ENCODE peak calls at places on chromosomes 3 and 15, in six cellular contexts. Q, O, F, Y, C and T are unnamed samples.

GRCh38 chr15:71186971-71187960 is 72.0 kb downstream of the THSD4 start:
- DNase-seq in Q (no peak), O (no peak), F (no peak), Y (no peak), C (no peak), T (no peak)

GRCh38 chr3:4721511-4721911 is 228.4 kb downstream of the ITPR1 start:
- DNase-seq in Q (no peak), O (no peak), F (no peak), Y (no peak), C (peak; percentile 69), T (no peak)

GRCh38 chr15:49769225-49769624 is 148.4 kb downstream of the DTWD1 start:
- DNase-seq in Q (peak; percentile 33), O (no peak), F (no peak), Y (no peak), C (no peak), T (no peak)

GRCh38 chr3:136343446-136343845 is 93.3 kb downstream of the PCCB start:
- DNase-seq in Q (no peak), O (no peak), F (peak; percentile 50), Y (no peak), C (no peak), T (no peak)

GRCh38 chr3:190401943-190402342 is 14.0 kb downstream of the CLDN16 start:
- DNase-seq in Q (no peak), O (no peak), F (no peak), Y (no peak), C (no peak), T (no peak)

GRCh38 chr3:175956964-175957363 is 1097.8 kb downstream of the NAALADL2 start:
- DNase-seq in Q (no peak), O (no peak), F (no peak), Y (no peak), C (no peak), T (no peak)

GRCh38 chr3:118842147-118842863 is 192.3 kb downstream of the IGSF11 start:
- DNase-seq in Q (no peak), O (no peak), F (no peak), Y (no peak), C (no peak), T (no peak)

GRCh38 chr3:12516873-12517272 is 28.4 kb downstream of the MKRN2OS start:
- DNase-seq in Q (no peak), O (no peak), F (peak; percentile 9), Y (no peak), C (no peak), T (no peak)

GRCh38 chr3:150370129-150370602 is 37.9 kb upstream of the TSC22D2 start:
- DNase-seq in Q (peak; percentile 35), O (no peak), F (peak; percentile 47), Y (no peak), C (peak; percentile 97), T (peak; percentile 99)

GRCh38 chr3:196341142-196341541 is 3.0 kb upstream of the TM4SF19 start:
- DNase-seq in Q (no peak), O (no peak), F (peak; percentile 13), Y (no peak), C (peak; percentile 24), T (no peak)

GRCh38 chr15:89845305-89845893 is 30.7 kb upstream of the ANPEP start:
- DNase-seq in Q (no peak), O (no peak), F (no peak), Y (no peak), C (peak; percentile 86), T (peak; percentile 90)

DNA sequence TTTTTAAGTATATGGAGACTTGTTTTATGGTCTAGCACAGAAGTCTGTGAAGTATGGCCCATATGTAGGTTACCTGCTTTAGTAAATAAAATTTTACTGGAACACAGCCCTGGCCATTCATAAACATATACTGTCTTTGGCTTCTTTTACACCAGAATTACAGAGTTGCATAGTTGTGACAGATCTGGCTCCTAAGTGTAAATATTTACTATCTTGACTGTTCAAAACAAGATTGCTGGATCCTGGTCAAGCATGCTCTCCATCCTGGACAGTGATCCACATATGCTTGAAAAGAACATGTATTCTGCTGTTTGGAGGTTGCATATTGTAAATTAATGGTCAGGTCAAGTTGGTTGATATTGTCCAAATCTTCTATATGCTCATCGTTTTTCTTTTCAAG is 57.9 kb downstream of the STT3B start:
- DNase-seq in Q (no peak), O (no peak), F (no peak), Y (no peak), C (no peak), T (no peak)
- H3K9me3 ChIP-seq in Q (peaks cover 7% of the 10 kb centered on the region), O (peaks cover 19% of the 10 kb centered on the region), F (peaks cover 9% of the 10 kb centered on the region), Y (no peaks in the 10 kb centered on the region), C (no peaks in the 10 kb centered on the region), T (peaks cover 11% of the 10 kb centered on the region)

GRCh38 chr15:31360158-31360561 is 33.5 kb downstream of the KLF13 start:
- DNase-seq in Q (no peak), O (no peak), F (no peak), Y (no peak), C (no peak), T (no peak)

GRCh38 chr15:31359722-31360111 is 33.1 kb downstream of the KLF13 start:
- DNase-seq in Q (no peak), O (no peak), F (no peak), Y (no peak), C (no peak), T (no peak)

GRCh38 chr15:31361764-31362120 is 35.1 kb downstream of the KLF13 start:
- DNase-seq in Q (no peak), O (no peak), F (no peak), Y (no peak), C (no peak), T (no peak)

GRCh38 chr15:31362121-31362520 is 35.5 kb downstream of the KLF13 start:
- DNase-seq in Q (no peak), O (no peak), F (no peak), Y (no peak), C (no peak), T (no peak)

GRCh38 chr15:31360843-31361763 is 34.5 kb downstream of the KLF13 start:
- DNase-seq in Q (no peak), O (peak; percentile 87), F (peak; percentile 87), Y (no peak), C (no peak), T (no peak)
- H3K4me3 ChIP-seq in Q (no peak overlapping the region), O (peak overlapping the region; percentile 17), F (no peak overlapping the region), Y (no peak overlapping the region), C (no peak overlapping the region), T (no peak overlapping the region)

GRCh38 chr3:31581660-31582059 is 48.9 kb downstream of the STT3B start:
- DNase-seq in Q (no peak), O (no peak), F (no peak), Y (no peak), C (no peak), T (no peak)
- H3K9me3 ChIP-seq in Q (no peaks in the 10 kb centered on the region), O (no peaks in the 10 kb centered on the region), F (no peaks in the 10 kb centered on the region), Y (no peaks in the 10 kb centered on the region), C (no peaks in the 10 kb centered on the region), T (no peaks in the 10 kb centered on the region)

GRCh38 chr15:63517614-63518013 is 13.2 kb downstream of the USP3 start:
- DNase-seq in Q (no peak), O (no peak), F (no peak), Y (no peak), C (no peak), T (no peak)
- H3K4me3 ChIP-seq in Q (no peak overlapping the region), O (no peak overlapping the region), F (no peak overlapping the region), Y (no peak overlapping the region), C (no peak overlapping the region), T (no peak overlapping the region)

DNA sequence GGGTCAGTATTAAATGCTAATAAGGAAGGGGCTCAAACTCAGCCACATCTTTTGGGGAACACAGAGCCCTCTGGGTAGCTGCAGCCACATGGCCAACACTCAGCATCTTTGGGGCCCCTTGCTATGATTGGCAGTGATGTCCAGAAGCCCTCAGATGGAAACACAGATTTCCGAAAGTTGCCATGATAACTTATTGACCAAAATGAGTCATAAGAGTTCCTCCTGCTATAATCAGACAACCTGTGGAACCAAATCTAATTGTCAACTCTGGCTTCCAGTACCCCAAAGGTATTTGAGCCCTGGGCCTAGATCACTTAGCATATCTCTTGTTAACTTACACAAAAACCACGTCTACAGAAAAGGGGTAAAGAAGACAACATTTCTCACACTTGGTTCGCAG is 392.2 kb downstream of the KCNH8 start:
- DNase-seq in Q (no peak), O (no peak), F (no peak), Y (no peak), C (no peak), T (no peak)
- H3K9me3 ChIP-seq in Q (no peaks in the 10 kb centered on the region), O (no peaks in the 10 kb centered on the region), F (no peaks in the 10 kb centered on the region), Y (no peaks in the 10 kb centered on the region), C (no peaks in the 10 kb centered on the region), T (no peaks in the 10 kb centered on the region)

GRCh38 chr15:100339999-100340398 is 1.8 kb downstream of the ADAMTS17 start:
- DNase-seq in Q (no peak), O (no peak), F (peak; percentile 42), Y (no peak), C (no peak), T (no peak)

GRCh38 chr15:100340721-100341661 is 784 bp downstream of the ADAMTS17 start:
- DNase-seq in Q (no peak), O (peak; percentile 83), F (peak; percentile 32), Y (no peak), C (no peak), T (no peak)

GRCh38 chr15:100338247-100338646 is 3.5 kb downstream of the ADAMTS17 start:
- DNase-seq in Q (no peak), O (no peak), F (no peak), Y (no peak), C (no peak), T (no peak)

GRCh38 chr15:100337422-100338044 is 4.2 kb downstream of the ADAMTS17 start:
- DNase-seq in Q (no peak), O (no peak), F (no peak), Y (no peak), C (no peak), T (no peak)

DNA sequence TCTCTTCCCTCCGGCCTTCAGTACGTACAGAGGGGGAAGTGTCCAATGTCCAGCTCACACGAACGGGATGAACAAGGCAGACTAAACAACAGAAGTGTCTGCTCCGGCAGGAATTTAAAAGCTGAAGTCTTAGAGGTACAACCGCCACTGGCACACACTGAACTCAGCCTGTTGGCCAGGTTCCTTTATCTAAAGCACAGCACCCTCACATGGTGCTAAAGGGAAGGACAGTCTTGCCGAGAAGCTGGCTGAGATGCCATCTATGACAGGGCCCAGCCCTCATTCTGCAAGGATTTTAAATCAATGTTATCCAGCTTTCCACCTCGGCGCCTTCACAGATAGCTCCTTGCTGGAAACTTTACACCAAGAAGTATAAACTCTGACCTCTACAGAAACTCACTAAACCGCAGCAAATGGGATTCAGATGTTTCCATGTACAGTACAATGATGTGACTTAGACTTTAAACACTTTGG is 2.8 kb downstream of the ADAMTS17 start:
- DNase-seq in Q (peak; percentile 71), O (no peak), F (peak; percentile 83), Y (no peak), C (no peak), T (no peak)
- H3K4me3 ChIP-seq in Q (no peak overlapping the region), O (no peak overlapping the region), F (no peak overlapping the region), Y (no peak overlapping the region), C (no peak overlapping the region), T (no peak overlapping the region)

DNA sequence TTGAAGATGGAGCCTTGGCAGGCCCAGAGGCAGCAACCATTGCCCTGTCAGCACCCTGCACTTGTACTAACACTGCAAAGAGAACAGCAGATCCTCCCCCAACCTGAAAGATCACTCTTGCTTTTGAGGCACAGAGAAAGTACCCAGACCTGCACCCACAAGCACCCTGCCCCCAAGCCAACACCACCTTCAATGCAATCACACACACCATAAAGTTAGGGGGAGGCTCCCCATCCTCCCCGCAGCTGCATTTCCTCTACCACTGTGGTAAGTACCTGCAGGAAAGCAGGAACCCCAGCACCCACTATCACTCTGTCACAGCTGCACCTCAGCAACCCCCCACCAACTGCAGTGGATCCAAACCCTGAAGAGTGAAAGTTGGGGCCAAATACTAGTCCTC is 12.0 kb downstream of the OR5K3 start:
- DNase-seq in Q (no peak), O (peak; percentile 6), F (no peak), Y (no peak), C (no peak), T (no peak)
- H3K9me3 ChIP-seq in Q (no peaks in the 10 kb centered on the region), O (peaks cover 62% of the 10 kb centered on the region), F (peaks cover 7% of the 10 kb centered on the region), Y (no peaks in the 10 kb centered on the region), C (no peaks in the 10 kb centered on the region), T (peaks cover 3% of the 10 kb centered on the region)

GRCh38 chr3:23567917-23568316 is 237.8 kb upstream of the UBE2E1 start:
- DNase-seq in Q (no peak), O (no peak), F (peak; percentile 7), Y (no peak), C (peak; percentile 87), T (no peak)
- H3K4me3 ChIP-seq in Q (no peak overlapping the region), O (no peak overlapping the region), F (no peak overlapping the region), Y (no peak overlapping the region), C (no peak overlapping the region), T (no peak overlapping the region)